ENCODE peak calls at places on chromosome 1, in six cellular contexts. O, S, R, T, D and X are unnamed samples.

GRCh38 chr1:204070895-204071294 is 2.0 kb upstream of the SOX13 start:
- DNase-seq in D (no peak), T (no peak), O (no peak), S (no peak), R (no peak), X (no peak)

GRCh38 chr1:210407207-210407886 is 78.6 kb downstream of the HHAT start:
- DNase-seq in S (peak; percentile 83), D (peak; percentile 72), T (peak; percentile 62), R (peak; percentile 87), O (peak; percentile 56), X (peak; percentile 60)

GRCh38 chr1:227092054-227092453 is 152.0 kb downstream of the COQ8A start:
- DNase-seq in R (no peak), O (peak; percentile 13), S (no peak), T (no peak), D (no peak), X (no peak)

GRCh38 chr1:240404286-240404685 is 207.7 kb downstream of the GREM2 start:
- DNase-seq in R (no peak), S (no peak), T (no peak), O (peak; percentile 22), D (no peak), X (no peak)

GRCh38 chr1:89952021-89952995 is 42.6 kb upstream of the ZNF326 start:
- DNase-seq in D (no peak), S (no peak), T (no peak), O (peak; percentile 90), R (no peak), X (no peak)

GRCh38 chr1:81158592-81158991 is 642.1 kb upstream of the ADGRL2 start:
- DNase-seq in D (no peak), O (peak; percentile 75), T (no peak), S (no peak), R (no peak), X (no peak)

GRCh38 chr1:198970919-198971318 is 332.1 kb downstream of the PTPRC start:
- DNase-seq in O (peak; percentile 44), T (no peak), D (peak; percentile 95), S (no peak), R (no peak), X (no peak)

GRCh38 chr1:240562111-240562590 is 49.8 kb downstream of the GREM2 start:
- DNase-seq in R (no peak), T (no peak), D (peak; percentile 86), S (no peak), O (peak; percentile 74), X (no peak)

GRCh38 chr1:172704003-172704402 is 45.1 kb downstream of the FASLG start:
- DNase-seq in T (no peak), D (no peak), O (no peak), R (no peak), S (no peak), X (no peak)

GRCh38 chr1:168636642-168637111 is 60.3 kb downstream of the XCL1 start:
- DNase-seq in D (peak; percentile 13), O (no peak), R (no peak), T (no peak), S (no peak), X (no peak)